ENCODE peak calls at places on chromosomes 2 and 18, in four cellular contexts. One of them, this sample, is unnamed.

GRCh38 chr2:102505290-102505689 is 32.3 kb downstream of the SLC9A4 start:
- DNase-seq in IMR-90: no peak
- DNase-seq in H9: no peak
- DNase-seq in H1: no peak
- DNase-seq in this sample: no peak

GRCh38 chr18:13455960-13456471 is 237.5 kb downstream of the LDLRAD4 start:
- DNase-seq in IMR-90: no peak
- DNase-seq in H9: peak; percentile 20
- DNase-seq in H1: no peak
- DNase-seq in this sample: no peak

GRCh38 chr2:162182395-162182794 is 30.3 kb upstream of the GCG start:
- DNase-seq in IMR-90: no peak
- DNase-seq in H9: no peak
- DNase-seq in H1: no peak
- DNase-seq in this sample: no peak

GRCh38 chr2:38218583-38218982 is 142.6 kb upstream of the CYP1B1 start:
- DNase-seq in IMR-90: no peak
- DNase-seq in H9: no peak
- DNase-seq in H1: no peak
- DNase-seq in this sample: no peak

GRCh38 chr2:187174582-187174981 is 273.5 kb downstream of the CALCRL start:
- DNase-seq in IMR-90: no peak
- DNase-seq in H9: no peak
- DNase-seq in H1: no peak
- DNase-seq in this sample: no peak

GRCh38 chr2:102499558-102499957 is 26.5 kb downstream of the SLC9A4 start:
- DNase-seq in IMR-90: no peak
- DNase-seq in H9: no peak
- DNase-seq in H1: no peak
- DNase-seq in this sample: no peak

GRCh38 chr18:25805323-25805722 is 285.1 kb downstream of the SS18 start:
- DNase-seq in IMR-90: peak; percentile 89
- DNase-seq in H9: no peak
- DNase-seq in H1: no peak
- DNase-seq in this sample: no peak

GRCh38 chr18:56516769-56517168 is 121.6 kb downstream of the TXNL1 start:
- DNase-seq in IMR-90: peak; percentile 50
- DNase-seq in H9: no peak
- DNase-seq in H1: no peak
- DNase-seq in this sample: no peak

GRCh38 chr18:77151791-77152517 is 19.4 kb upstream of the MBP start:
- DNase-seq in IMR-90: no peak
- DNase-seq in H9: no peak
- DNase-seq in H1: no peak
- DNase-seq in this sample: no peak

GRCh38 chr2:157336137-157336721 is 10.6 kb upstream of the ERMN start:
- DNase-seq in IMR-90: peak; percentile 34
- DNase-seq in H9: peak; percentile 28
- DNase-seq in H1: peak; percentile 54
- DNase-seq in this sample: peak; percentile 50

GRCh38 chr18:5824370-5824984 is 70.8 kb downstream of the TMEM200C start:
- DNase-seq in IMR-90: no peak
- DNase-seq in H9: peak; percentile 32
- DNase-seq in H1: no peak
- DNase-seq in this sample: no peak

GRCh38 chr18:5825663-5826062 is 69.7 kb downstream of the TMEM200C start:
- DNase-seq in IMR-90: no peak
- DNase-seq in H9: no peak
- DNase-seq in H1: no peak
- DNase-seq in this sample: no peak
- H4K5ac ChIP-seq in IMR-90: no peak overlapping the region
- H4K5ac ChIP-seq in H9: no peak overlapping the region
- H4K5ac ChIP-seq in H1: no peak overlapping the region
- H4K5ac ChIP-seq in this sample: no peak overlapping the region

DNA sequence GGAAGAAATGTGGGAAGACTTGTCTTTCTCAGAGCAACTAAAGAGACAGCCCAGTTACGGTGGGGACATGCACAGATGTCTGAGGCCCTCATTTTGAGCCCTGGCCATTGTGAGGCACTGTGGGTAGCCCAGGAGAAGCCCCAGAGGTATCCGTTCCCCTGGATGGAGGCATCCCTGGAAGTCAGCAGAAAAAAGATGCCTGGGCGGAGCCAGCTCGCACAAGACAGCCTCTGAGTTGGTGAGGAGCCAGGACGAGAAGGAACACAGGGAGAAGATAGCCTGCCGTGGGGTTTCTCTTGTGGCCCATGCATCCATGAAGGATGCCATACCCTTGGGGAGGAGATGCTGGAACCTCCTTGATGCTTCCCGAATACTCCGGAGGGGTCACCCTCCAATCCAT is 56.9 kb upstream of the SEMA4C start:
- DNase-seq in IMR-90: no peak
- DNase-seq in H9: no peak
- DNase-seq in H1: no peak
- DNase-seq in this sample: no peak
- H4K5ac ChIP-seq in IMR-90: no peak overlapping the region
- H4K5ac ChIP-seq in H9: no peak overlapping the region
- H4K5ac ChIP-seq in H1: no peak overlapping the region
- H4K5ac ChIP-seq in this sample: no peak overlapping the region

GRCh38 chr2:25541378-25541777 is 132.0 kb downstream of the DTNB start:
- DNase-seq in IMR-90: no peak
- DNase-seq in H9: no peak
- DNase-seq in H1: no peak
- DNase-seq in this sample: no peak

GRCh38 chr2:25546852-25547251 is 126.5 kb downstream of the DTNB start:
- DNase-seq in IMR-90: no peak
- DNase-seq in H9: no peak
- DNase-seq in H1: no peak
- DNase-seq in this sample: no peak

GRCh38 chr2:25544445-25544844 is 128.9 kb downstream of the DTNB start:
- DNase-seq in IMR-90: no peak
- DNase-seq in H9: no peak
- DNase-seq in H1: no peak
- DNase-seq in this sample: no peak

GRCh38 chr2:25545899-25546298 is 127.5 kb downstream of the DTNB start:
- DNase-seq in IMR-90: no peak
- DNase-seq in H9: no peak
- DNase-seq in H1: no peak
- DNase-seq in this sample: no peak

GRCh38 chr2:25543939-25544338 is 129.4 kb downstream of the DTNB start:
- DNase-seq in IMR-90: no peak
- DNase-seq in H9: no peak
- DNase-seq in H1: no peak
- DNase-seq in this sample: no peak
- H4K5ac ChIP-seq in IMR-90: no peak overlapping the region
- H4K5ac ChIP-seq in H9: no peak overlapping the region
- H4K5ac ChIP-seq in H1: no peak overlapping the region
- H4K5ac ChIP-seq in this sample: no peak overlapping the region

GRCh38 chr2:100367163-100367562 is 44.9 kb upstream of the LONRF2 start:
- DNase-seq in IMR-90: no peak
- DNase-seq in H9: no peak
- DNase-seq in H1: no peak
- DNase-seq in this sample: peak; percentile 41
- H4K5ac ChIP-seq in IMR-90: no peak overlapping the region
- H4K5ac ChIP-seq in H9: no peak overlapping the region
- H4K5ac ChIP-seq in H1: no peak overlapping the region
- H4K5ac ChIP-seq in this sample: no peak overlapping the region

DNA sequence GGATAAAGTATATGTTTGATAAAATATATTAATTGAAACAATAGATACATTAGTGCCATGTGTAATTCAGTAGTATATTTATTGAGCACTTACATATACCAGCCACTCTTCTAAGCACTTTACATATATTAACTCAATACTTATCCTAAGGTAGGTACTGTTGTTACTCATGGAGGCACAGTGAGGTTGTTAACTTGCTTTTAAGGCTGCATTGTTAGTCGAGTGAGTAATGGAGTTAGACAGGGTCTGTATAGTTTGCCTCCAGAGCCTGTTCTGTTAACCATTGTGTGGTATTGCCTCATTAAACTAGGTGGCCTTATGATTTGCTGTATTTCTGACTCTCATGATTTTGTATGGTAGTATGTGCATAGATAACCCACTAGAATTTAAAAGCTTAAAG is 44.2 kb downstream of the LCLAT1 start:
- DNase-seq in IMR-90: no peak
- DNase-seq in H9: no peak
- DNase-seq in H1: no peak
- DNase-seq in this sample: no peak
- H4K5ac ChIP-seq in IMR-90: no peak overlapping the region
- H4K5ac ChIP-seq in H9: no peak overlapping the region
- H4K5ac ChIP-seq in H1: no peak overlapping the region
- H4K5ac ChIP-seq in this sample: no peak overlapping the region

DNA sequence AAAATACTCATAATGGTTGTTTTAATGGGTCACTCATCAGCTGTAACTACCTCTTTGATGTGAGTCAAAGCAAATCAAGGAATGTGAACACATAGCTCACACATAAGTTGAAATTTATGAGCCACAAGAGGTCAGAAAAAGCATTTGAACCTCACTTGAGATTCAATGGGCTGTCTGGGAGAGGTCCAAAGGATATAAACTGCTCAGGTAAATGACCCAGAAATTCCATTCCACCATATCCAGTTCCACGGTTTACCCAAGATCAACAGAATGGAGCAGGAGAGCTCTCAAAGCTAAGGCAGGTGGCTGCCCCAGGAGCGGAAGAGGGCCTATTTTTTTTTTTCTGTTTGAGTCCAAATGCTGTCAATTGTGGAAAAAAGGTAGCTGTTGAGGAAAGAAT is 464.1 kb downstream of the TNS1 start:
- DNase-seq in IMR-90: no peak
- DNase-seq in H9: no peak
- DNase-seq in H1: no peak
- DNase-seq in this sample: no peak
- H4K5ac ChIP-seq in IMR-90: no peak overlapping the region
- H4K5ac ChIP-seq in H9: no peak overlapping the region
- H4K5ac ChIP-seq in H1: no peak overlapping the region
- H4K5ac ChIP-seq in this sample: no peak overlapping the region

GRCh38 chr2:222169346-222169745 is 129.5 kb downstream of the PAX3 start:
- DNase-seq in IMR-90: no peak
- DNase-seq in H9: no peak
- DNase-seq in H1: no peak
- DNase-seq in this sample: no peak

GRCh38 chr2:222167762-222168161 is 131.0 kb downstream of the PAX3 start:
- DNase-seq in IMR-90: no peak
- DNase-seq in H9: no peak
- DNase-seq in H1: no peak
- DNase-seq in this sample: no peak
- H4K5ac ChIP-seq in IMR-90: no peak overlapping the region
- H4K5ac ChIP-seq in H9: no peak overlapping the region
- H4K5ac ChIP-seq in H1: no peak overlapping the region
- H4K5ac ChIP-seq in this sample: no peak overlapping the region

This sample was measured in mesendoderm.